ENCODE peak calls at places on chromosome 3, in nine cellular contexts. N is uterus, L is upper lobe of right lung, D is lower lobe of right lung, W is IMR-90, Q is aorta, X is endodermal cell, A is adrenal gland, J is stomach. E is an unnamed sample. For H3K36me3, the result is how much of the 10 kb centered on the place peaks cover.

GRCh38 chr3:10645800-10646199 is 140.4 kb upstream of the ATP2B2 start:
- DNase-seq in N (no peak), L (no peak), D (no peak), W (no peak), Q (no peak), X (peak), A (no peak), J (no peak), E (no peak)

GRCh38 chr3:66722675-66723074 is 221.9 kb upstream of the LRIG1 start:
- DNase-seq in N (peak), L (no peak), D (no peak), W (peak), Q (peak), X (no peak), A (peak), J (no peak), E (no peak)

GRCh38 chr3:22284559-22284958 is 533.5 kb upstream of the ZNF385D start:
- DNase-seq in N (no peak), L (no peak), D (no peak), W (peak), Q (no peak), X (no peak), A (no peak), J (no peak), E (no peak)

GRCh38 chr3:194986208-194987043 is 284.5 kb downstream of the XXYLT1 start:
- DNase-seq in N (no peak), L (no peak), D (peak), W (no peak), Q (no peak), X (no peak), A (no peak), J (peak), E (no peak)

GRCh38 chr3:194381460-194381875 is 11.9 kb upstream of the LRRC15 start:
- DNase-seq in N (no peak), L (peak), D (no peak), W (no peak), Q (peak), X (peak), A (no peak), J (peak), E (peak)

GRCh38 chr3:47441796-47442551 is 33.8 kb downstream of the SCAP start:
- DNase-seq in N (no peak), L (no peak), D (no peak), W (no peak), Q (no peak), X (no peak), A (peak), J (no peak), E (no peak)

GRCh38 chr3:63132456-63133250 is 145.5 kb upstream of the SYNPR start:
- DNase-seq in N (no peak), L (no peak), D (no peak), W (no peak), Q (no peak), X (no peak), A (no peak), J (no peak), E (no peak)

GRCh38 chr3:28890373-28890772 is 390.5 kb upstream of the RBMS3 start:
- DNase-seq in N (no peak), L (no peak), D (no peak), W (no peak), Q (no peak), X (no peak), A (no peak), J (no peak), E (no peak)

GRCh38 chr3:183298708-183299153 is 45.7 kb downstream of the B3GNT5 start:
- DNase-seq in N (peak), L (peak), D (peak), W (peak), Q (peak), X (peak), A (peak), J (no peak), E (peak)

GRCh38 chr3:39249453-39250115 is 30.3 kb downstream of the CX3CR1 start:
- DNase-seq in N (peak), L (no peak), D (no peak), W (no peak), Q (no peak), X (no peak), A (no peak), J (no peak), E (no peak)

GRCh38 chr3:143849854-143850549 is 1.7 kb upstream of the SLC9A9 start:
- DNase-seq in N (no peak), L (no peak), D (no peak), W (peak), Q (no peak), X (no peak), A (no peak), J (no peak), E (no peak)
- H3K36me3 ChIP-seq in N (under half), L (under half), D (under half), W (under half), Q (under half), X (under half), A (under half), J (under half), E (under half)

GRCh38 chr3:167718582-167718981 is 16.1 kb downstream of the PDCD10 start:
- DNase-seq in N (no peak), L (no peak), D (no peak), W (no peak), Q (no peak), X (no peak), A (no peak), J (no peak), E (no peak)
- H3K36me3 ChIP-seq in N (under half), L (half or more), D (under half), W (under half), Q (under half), X (half or more), A (under half), J (under half), E (under half)

DNA sequence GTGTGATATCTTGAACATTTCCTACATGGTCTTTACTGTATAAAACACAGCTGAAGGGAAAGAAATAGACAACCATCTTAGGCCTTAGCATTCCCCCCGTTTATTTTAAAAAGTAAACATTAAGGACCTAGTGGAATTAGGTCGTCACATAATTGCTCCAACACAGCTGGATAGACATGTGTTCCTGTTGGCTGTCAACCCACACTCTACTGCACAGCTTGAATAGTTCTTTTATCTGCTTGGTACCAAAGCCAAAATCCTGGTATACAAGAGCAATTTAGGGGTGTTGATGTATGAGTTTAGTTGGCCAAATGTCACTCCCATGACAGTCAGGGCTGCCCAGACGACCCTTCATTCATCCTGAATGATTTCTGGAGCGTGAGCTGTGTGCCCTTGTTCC is 179.6 kb downstream of the ITPR1 start:
- DNase-seq in N (no peak), L (no peak), D (no peak), W (no peak), Q (no peak), X (no peak), A (no peak), J (no peak), E (no peak)
- H3K36me3 ChIP-seq in N (under half), L (half or more), D (half or more), W (under half), Q (under half), X (under half), A (half or more), J (half or more), E (under half)

GRCh38 chr3:81531846-81532245 is 229.6 kb downstream of the GBE1 start:
- DNase-seq in N (no peak), L (no peak), D (no peak), W (no peak), Q (no peak), X (no peak), A (no peak), J (no peak), E (no peak)
- H3K36me3 ChIP-seq in N (under half), L (under half), D (under half), W (under half), Q (under half), X (under half), A (under half), J (under half), E (under half)

DNA sequence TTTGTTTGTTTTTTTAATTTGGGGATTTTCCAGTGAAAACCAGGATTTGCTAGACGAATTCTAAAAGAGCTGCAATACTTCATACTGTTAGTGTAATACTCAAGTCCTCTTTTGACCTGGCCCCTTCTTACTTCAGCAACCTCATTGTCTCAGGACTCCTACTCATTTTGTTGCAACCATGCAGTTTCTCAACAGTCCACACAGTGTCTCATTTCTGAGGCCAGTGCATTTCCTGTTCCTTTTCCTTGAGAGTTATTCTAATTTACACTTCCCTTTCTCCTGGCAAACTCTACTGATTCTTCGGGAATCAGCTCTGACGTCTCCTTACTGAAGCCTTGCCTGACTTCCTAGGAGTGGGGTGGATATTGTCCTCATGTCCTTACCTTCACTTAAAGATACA is 35.6 kb downstream of the NSUN3 start:
- DNase-seq in N (no peak), L (no peak), D (no peak), W (peak), Q (no peak), X (no peak), A (no peak), J (no peak), E (no peak)
- H3K36me3 ChIP-seq in N (under half), L (half or more), D (half or more), W (under half), Q (under half), X (under half), A (under half), J (half or more), E (under half)